ENCODE peak calls at places on chromosomes 4 and X, in six cellular contexts. S is prostate gland, K is GM03348, O is T-helper 17 cell, Y is IMR-90, V is head of caudate nucleus. R is an unnamed sample.

GRCh38 chr4:153989505-153989904 is 200.6 kb upstream of the SFRP2 start:
- DNase-seq in S (no peak), K (no peak), O (no peak), Y (no peak), V (no peak), R (no peak)

GRCh38 chr4:122876456-122876855 is 45.9 kb downstream of the NUDT6 start:
- DNase-seq in S (no peak), K (no peak), O (no peak), Y (peak), V (no peak), R (peak)

GRCh38 chr4:7101692-7102515 is 34.0 kb upstream of the GRPEL1 start:
- DNase-seq in S (peak), K (peak), O (peak), Y (peak), V (peak), R (peak)

GRCh38 chrX:39895228-39896110 is 202.3 kb downstream of the BCOR start:
- DNase-seq in S (no peak), K (peak), O (no peak), Y (no peak), V (no peak), R (no peak)

GRCh38 chrX:151773434-151773833 is 38.9 kb downstream of the CNGA2 start:
- DNase-seq in S (no peak), K (no peak), O (no peak), Y (no peak), V (no peak), R (no peak)

GRCh38 chr4:113845138-113845537 is 83.6 kb upstream of the CAMK2D start:
- DNase-seq in S (no peak), K (no peak), O (no peak), Y (no peak), V (no peak), R (peak)

GRCh38 chrX:151825927-151826471 is 86.7 kb upstream of the MAGEA4 start:
- DNase-seq in S (no peak), K (peak), O (no peak), Y (peak), V (no peak), R (peak)

GRCh38 chr4:149897784-149898183 is 82.1 kb upstream of the IQCM start:
- DNase-seq in S (no peak), K (peak), O (no peak), Y (peak), V (no peak), R (peak)

GRCh38 chrX:71098302-71098701 is 2.7 kb downstream of the FOXO4 start:
- DNase-seq in S (peak), K (peak), O (peak), Y (peak), V (peak), R (peak)

GRCh38 chr4:146637853-146638800 is 566 bp upstream of the POU4F2 start:
- DNase-seq in S (no peak), K (no peak), O (no peak), Y (no peak), V (no peak), R (no peak)

GRCh38 chr4:86967798-86968197 is 33.0 kb downstream of the AFF1 start:
- DNase-seq in S (no peak), K (no peak), O (no peak), Y (peak), V (no peak), R (peak)

GRCh38 chr4:113434247-113434587 is 327.3 kb downstream of the CAMK2D start:
- DNase-seq in S (no peak), K (no peak), O (no peak), Y (peak), V (no peak), R (peak)

GRCh38 chrX:40003071-40003981 is 94.4 kb downstream of the BCOR start:
- DNase-seq in S (no peak), K (no peak), O (no peak), Y (peak), V (no peak), R (peak)

GRCh38 chr4:176400816-176401461 is 81.2 kb downstream of the SPCS3 start:
- DNase-seq in S (no peak), K (peak), O (no peak), Y (peak), V (no peak), R (peak)

GRCh38 chr4:84384801-84385582 is 114.1 kb downstream of the NKX6-1 start:
- DNase-seq in S (no peak), K (no peak), O (no peak), Y (no peak), V (no peak), R (no peak)

GRCh38 chrX:114058988-114059418 is 524.9 kb upstream of the HTR2C start:
- DNase-seq in S (no peak), K (no peak), O (no peak), Y (no peak), V (no peak), R (no peak)

GRCh38 chr4:38805530-38806145 is 1.0 kb upstream of the TLR1 start:
- DNase-seq in S (no peak), K (peak), O (no peak), Y (no peak), V (peak), R (peak)

GRCh38 chrX:27976284-27976683 is 5.0 kb downstream of the DCAF8L1 start:
- DNase-seq in S (no peak), K (no peak), O (no peak), Y (no peak), V (no peak), R (peak)

GRCh38 chrX:154411322-154411980 is at the start of gene TAFAZZIN:
- DNase-seq in S (peak), K (peak), O (peak), Y (peak), V (peak), R (peak)

GRCh38 chr4:2036327-2036726 is 22.8 kb upstream of the NAT8L start:
- DNase-seq in S (no peak), K (no peak), O (no peak), Y (no peak), V (no peak), R (no peak)

GRCh38 chr4:104868533-104868932 is 278.1 kb upstream of the TET2 start:
- DNase-seq in S (no peak), K (no peak), O (no peak), Y (no peak), V (no peak), R (no peak)

GRCh38 chr4:184473515-184474260 is 662 bp downstream of the IRF2 start:
- DNase-seq in S (peak), K (peak), O (peak), Y (peak), V (peak), R (peak)

GRCh38 chr4:64250061-64250460 is 159.2 kb downstream of the TECRL start:
- DNase-seq in S (no peak), K (no peak), O (no peak), Y (no peak), V (no peak), R (no peak)

GRCh38 chr4:176778063-176778462 is 14.7 kb downstream of the VEGFC start:
- DNase-seq in S (no peak), K (peak), O (no peak), Y (peak), V (no peak), R (peak)

GRCh38 chr4:89226665-89227572 is 80.7 kb downstream of the GPRIN3 start:
- DNase-seq in S (peak), K (peak), O (peak), Y (peak), V (peak), R (peak)

GRCh38 chrX:69150294-69150960 is 14.8 kb downstream of the PJA1 start:
- DNase-seq in S (no peak), K (no peak), O (no peak), Y (no peak), V (no peak), R (peak)

GRCh38 chr4:74793757-74794340 is 474 bp downstream of the BTC start:
- DNase-seq in S (peak), K (peak), O (no peak), Y (no peak), V (peak), R (peak)

GRCh38 chr4:147678796-147679549 is 5.0 kb downstream of the PRMT9 start:
- DNase-seq in S (no peak), K (no peak), O (no peak), Y (peak), V (no peak), R (peak)

GRCh38 chr4:126375462-126376054 is 1060.8 kb downstream of the FAT4 start:
- DNase-seq in S (no peak), K (no peak), O (no peak), Y (no peak), V (no peak), R (no peak)

GRCh38 chr4:153440475-153440874 is 25.7 kb upstream of the TMEM131L start:
- DNase-seq in S (no peak), K (no peak), O (no peak), Y (no peak), V (no peak), R (no peak)

GRCh38 chrX:258291-259040 is 22.7 kb upstream of the PLCXD1 start:
- DNase-seq in S (no peak), K (no peak), O (no peak), Y (no peak), V (peak), R (no peak)

GRCh38 chr4:174209296-174209695 is 74.2 kb downstream of the FBXO8 start:
- DNase-seq in S (no peak), K (no peak), O (no peak), Y (peak), V (no peak), R (peak)

R was measured in fibroblast of the aortic adventitia.